ENCODE peak calls at places on chromosomes 7 and 10, in six cellular contexts. G is transverse colon, V is A549, T is body of pancreas, N is IMR-90, P is GM12891. D is an unnamed sample.

GRCh38 chr7:31466036-31466435 is 47.9 kb upstream of the ITPRID1 start:
- DNase-seq in G (no peak), V (no peak), T (no peak), N (no peak), P (no peak), D (no peak)

GRCh38 chr10:67878133-67878532 is 6.3 kb upstream of the SIRT1 start:
- DNase-seq in G (no peak), V (no peak), T (no peak), N (no peak), P (no peak), D (no peak)

GRCh38 chr10:85792533-85792858 is 574.1 kb downstream of the GRID1 start:
- DNase-seq in G (no peak), V (no peak), T (no peak), N (no peak), P (no peak), D (no peak)

GRCh38 chr7:154587812-154588211 is 415.1 kb downstream of the PAXIP1 start:
- DNase-seq in G (no peak), V (no peak), T (no peak), N (no peak), P (no peak), D (no peak)

GRCh38 chr10:60099998-60100747 is 193.8 kb upstream of the CCDC6 start:
- DNase-seq in G (no peak), V (peak; percentile 24), T (peak; percentile 19), N (peak; percentile 63), P (no peak), D (peak; percentile 26)

GRCh38 chr7:46912692-46913091 is 669.2 kb downstream of the TNS3 start:
- DNase-seq in G (no peak), V (no peak), T (no peak), N (no peak), P (no peak), D (no peak)

GRCh38 chr7:39650676-39651075 is 27.3 kb downstream of the RALA start:
- DNase-seq in G (no peak), V (no peak), T (peak; percentile 12), N (peak; percentile 81), P (no peak), D (no peak)

GRCh38 chr10:78165172-78165571 is 131.5 kb downstream of the RPS24 start:
- DNase-seq in G (no peak), V (no peak), T (no peak), N (no peak), P (no peak), D (no peak)

GRCh38 chr7:20574784-20575757 is 40.4 kb upstream of the ABCB5 start:
- DNase-seq in G (no peak), V (no peak), T (no peak), N (no peak), P (no peak), D (no peak)

GRCh38 chr7:1732072-1732471 is 62.0 kb downstream of the ELFN1 start:
- DNase-seq in G (no peak), V (no peak), T (no peak), N (no peak), P (no peak), D (no peak)

GRCh38 chr10:34808789-34809745 is 6.0 kb downstream of the PARD3 start:
- DNase-seq in G (no peak), V (no peak), T (peak; percentile 27), N (peak; percentile 43), P (no peak), D (no peak)

GRCh38 chr7:15459018-15459621 is 102.7 kb downstream of the AGMO start:
- DNase-seq in G (no peak), V (no peak), T (no peak), N (no peak), P (no peak), D (no peak)

GRCh38 chr10:122876493-122876855 is 2.9 kb downstream of the FAM24B start:
- DNase-seq in G (no peak), V (no peak), T (no peak), N (no peak), P (no peak), D (no peak)

GRCh38 chr7:37390149-37390548 is 58.5 kb downstream of the ELMO1 start:
- DNase-seq in G (no peak), V (no peak), T (peak; percentile 14), N (no peak), P (no peak), D (no peak)

GRCh38 chr10:103062854-103063642 is 130.0 kb downstream of the NT5C2 start:
- DNase-seq in G (no peak), V (no peak), T (no peak), N (no peak), P (no peak), D (no peak)

GRCh38 chr7:106023369-106024322 is 60.6 kb downstream of the CDHR3 start:
- DNase-seq in G (no peak), V (no peak), T (no peak), N (no peak), P (no peak), D (no peak)

GRCh38 chr7:15720849-15721471 is 34.5 kb upstream of the MEOX2 start:
- DNase-seq in G (peak; percentile 32), V (peak; percentile 2), T (peak; percentile 30), N (peak; percentile 53), P (no peak), D (peak; percentile 7)

GRCh38 chr10:60666221-60666620 is 112.1 kb upstream of the CDK1 start:
- DNase-seq in G (no peak), V (no peak), T (peak; percentile 38), N (no peak), P (no peak), D (no peak)

GRCh38 chr10:72466018-72466417 is 111.3 kb upstream of the DNAJB12 start:
- DNase-seq in G (no peak), V (no peak), T (no peak), N (peak; percentile 62), P (no peak), D (no peak)

GRCh38 chr7:30679664-30680063 is 2.6 kb downstream of the CRHR2 start:
- DNase-seq in G (no peak), V (no peak), T (no peak), N (no peak), P (no peak), D (no peak)

GRCh38 chr7:51316666-51317581 is at the start of gene COBL:
- DNase-seq in G (peak; percentile 54), V (peak; percentile 25), T (peak; percentile 63), N (no peak), P (no peak), D (no peak)
- TF ChIP-seq POLR2A in G (peak; percentile 62), V (no peak), T (no peak), N (no peak), P (no peak), D (no peak)

GRCh38 chr7:94656925-94657731 is 1.2 kb upstream of the SGCE start:
- DNase-seq in G (no peak), V (no peak), T (no peak), N (peak; percentile 40), P (no peak), D (no peak)

GRCh38 chr7:94660006-94660405 is 4.1 kb upstream of the SGCE start:
- DNase-seq in G (no peak), V (no peak), T (no peak), N (no peak), P (no peak), D (no peak)

GRCh38 chr7:94655884-94656657 is at the start of gene SGCE:
- DNase-seq in G (peak; percentile 64), V (peak; percentile 55), T (peak; percentile 59), N (peak; percentile 71), P (peak; percentile 25), D (peak; percentile 37)

GRCh38 chr7:94656658-94656924 is 658 bp upstream of the SGCE start:
- DNase-seq in G (no peak), V (no peak), T (no peak), N (no peak), P (no peak), D (no peak)

DNA sequence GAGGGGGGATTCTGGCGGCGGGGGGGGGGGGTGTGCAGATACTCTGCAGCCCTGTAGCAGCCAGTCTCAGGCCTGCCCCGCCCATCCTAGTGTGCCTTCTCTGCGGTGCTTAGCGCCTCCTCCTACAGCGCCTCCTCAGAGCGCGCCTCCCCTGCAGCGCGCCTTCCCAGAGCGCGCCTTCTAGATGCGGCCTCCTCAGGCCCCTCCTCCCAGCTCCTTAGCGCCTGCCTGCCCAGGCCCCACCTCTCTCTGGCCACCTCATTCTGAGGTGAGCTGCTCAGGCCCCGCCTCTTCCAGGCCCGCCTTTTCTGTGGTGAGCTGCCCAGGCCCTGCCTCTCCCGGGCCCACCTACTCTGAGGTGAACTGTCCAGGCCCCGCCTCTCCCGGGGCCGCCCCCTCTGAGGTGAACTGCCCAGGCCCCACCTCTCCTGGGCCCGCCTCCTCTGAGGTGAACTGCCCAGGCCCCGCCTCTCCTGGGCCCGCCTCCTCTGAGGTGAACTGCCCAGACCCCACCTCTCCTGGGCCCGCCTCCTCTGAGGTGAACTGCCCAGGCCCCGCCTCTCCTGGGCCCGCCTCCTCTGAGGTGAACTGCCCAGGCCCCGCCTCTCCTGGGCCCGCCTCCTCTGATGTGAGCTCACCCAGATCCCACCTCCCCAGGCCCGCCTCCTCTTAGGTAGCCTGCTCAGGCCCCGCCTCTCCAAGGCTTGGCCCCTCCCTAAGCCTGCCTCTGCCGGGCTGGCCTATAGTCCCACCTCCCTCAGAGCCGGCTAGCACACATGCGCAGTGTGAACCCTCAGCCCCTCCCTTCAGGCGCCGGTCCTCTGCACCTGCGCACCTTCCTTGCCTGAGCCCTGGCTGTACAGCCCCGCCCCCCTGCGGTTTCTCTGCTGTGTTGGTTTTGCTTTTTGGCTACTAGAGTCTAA is 2.1 kb upstream of the SGCE start:
- DNase-seq in G (peak; percentile 96), V (peak; percentile 36), T (peak; percentile 98), N (peak; percentile 90), P (peak; percentile 35), D (peak; percentile 52)
- TF ChIP-seq POLR2A in G (no peak), V (no peak), T (no peak), N (no peak), P (no peak), D (no peak)

DNA sequence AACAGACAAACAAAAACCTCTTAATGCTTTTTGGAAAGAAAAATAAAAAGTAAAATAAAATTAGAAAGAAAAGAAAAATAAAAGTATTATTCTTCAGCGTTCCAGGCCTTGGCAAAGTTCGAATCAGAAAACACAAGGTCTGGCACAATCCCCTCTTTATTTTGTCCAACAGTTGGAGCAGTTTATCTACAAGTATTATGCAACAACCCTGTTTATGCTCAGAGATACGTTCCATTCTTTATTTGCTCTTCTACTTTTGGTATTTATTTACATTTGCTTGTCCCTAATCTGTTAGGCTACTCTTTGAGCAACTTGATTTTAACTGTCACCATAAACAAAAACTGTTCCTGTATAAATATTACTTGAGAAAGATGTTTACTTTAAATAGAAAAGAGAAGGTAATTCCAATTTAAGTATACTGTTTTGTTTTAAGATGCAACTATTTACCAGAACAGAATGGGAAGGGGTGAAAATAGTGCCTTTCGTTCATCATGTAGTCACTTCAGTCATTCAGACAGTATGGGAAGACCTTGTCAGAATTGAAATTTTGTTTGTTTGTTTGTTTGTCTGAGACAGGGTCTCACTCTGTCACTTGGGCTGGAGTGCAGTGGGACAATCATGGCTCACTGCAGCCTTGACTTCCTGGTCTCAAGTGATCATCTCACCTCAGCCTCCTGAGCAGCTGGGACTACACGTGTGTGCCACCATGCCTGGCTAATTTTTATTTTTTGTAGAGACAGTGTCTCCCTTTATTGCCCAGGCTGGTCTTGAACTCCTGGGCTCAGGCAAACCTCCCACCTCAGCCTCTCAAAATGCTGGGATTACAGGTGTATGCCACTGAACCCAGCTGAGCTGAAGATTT is 5.7 kb downstream of the PDK4 start:
- DNase-seq in G (no peak), V (no peak), T (no peak), N (no peak), P (no peak), D (no peak)
- TF ChIP-seq POLR2A in G (peak; percentile 14), V (no peak), T (peak; percentile 30), N (no peak), P (no peak), D (no peak)

DNA sequence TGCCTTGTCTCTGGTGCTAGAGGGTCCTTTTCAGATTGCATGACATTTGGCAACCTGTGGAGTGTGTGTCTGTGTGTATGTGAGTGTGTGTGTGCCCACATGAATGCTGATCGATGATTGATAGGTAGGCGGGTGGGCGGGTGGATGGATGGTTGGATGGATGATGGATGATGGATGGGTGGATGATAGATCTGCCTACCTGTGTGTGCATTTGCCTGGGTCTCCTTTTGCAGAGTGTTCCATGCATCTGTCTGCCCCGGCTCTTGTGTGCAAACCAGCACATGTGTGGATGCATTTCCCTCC is 99.8 kb downstream of the RGS10 start:
- DNase-seq in G (no peak), V (no peak), T (no peak), N (no peak), P (no peak), D (no peak)
- TF ChIP-seq POLR2A in G (no peak), V (no peak), T (no peak), N (no peak), P (no peak), D (no peak)

D was measured in H54.